ENCODE peak calls at places on chromosomes 16 and 17, in eight cellular contexts. W is GM12892; D is HCT116; M is activated naive CD4-positive, alpha-beta T cell; J is stimulated activated CD4-positive, alpha-beta T cell treated with anti-CD3 and anti-CD28 coated beads, Interleukin-15, amount 100 ng/mL, for 1 hour; F is T-cell; N is effector memory CD4-positive, alpha-beta T cell; P is caudate nucleus. Q is an unnamed sample.

GRCh38 chr17:76529643-76530488 is 7.6 kb downstream of the CYGB start:
- DNase-seq in W (peak), M (no peak), N (no peak), D (no peak), F (no peak), J (no peak), P (no peak), Q (no peak)

GRCh38 chr16:65975049-65975708 is 391.3 kb upstream of the CDH5 start:
- DNase-seq in J (no peak), F (no peak), N (no peak), D (peak), P (no peak), M (no peak), W (no peak), Q (no peak)

GRCh38 chr16:85610059-85610445 is 3.1 kb upstream of the GSE1 start:
- DNase-seq in N (no peak), P (no peak), D (no peak), J (no peak), W (no peak), F (no peak), M (no peak), Q (no peak)

GRCh38 chr16:85395913-85396878 is 216.9 kb upstream of the GSE1 start:
- DNase-seq in N (no peak), P (no peak), W (no peak), M (no peak), F (no peak), J (no peak), D (no peak), Q (no peak)

GRCh38 chr16:56041556-56042140 is 149.6 kb upstream of the GNAO1 start:
- DNase-seq in W (no peak), J (peak), F (peak), P (no peak), N (no peak), D (peak), M (no peak), Q (peak)

GRCh38 chr17:28488154-28488883 is 14.9 kb downstream of the SLC13A2 start:
- DNase-seq in P (no peak), N (no peak), F (no peak), M (no peak), W (no peak), J (no peak), D (no peak), Q (no peak)

GRCh38 chr17:40071720-40072480 is 9.1 kb downstream of the THRA start:
- DNase-seq in J (no peak), P (peak), W (no peak), N (no peak), M (no peak), D (no peak), F (no peak), Q (no peak)

GRCh38 chr17:49063652-49064051 is 66.5 kb downstream of the IGF2BP1 start:
- DNase-seq in N (no peak), M (no peak), D (no peak), P (peak), F (no peak), J (no peak), W (no peak), Q (no peak)